ENCODE peak calls at places on chromosome 5, in nine cellular contexts. One of them, this sample, is unnamed.

GRCh38 chr5:134911285-134912215 is 6.6 kb downstream of the PCBD2 start:
- DNase-seq in neural progenitor cell: no peak
- DNase-seq in stimulated activated CD8-positive, alpha-beta memory T cell treated with anti-CD3 and anti-CD28 coated beads, Interleukin-4, amount 100 ng/mL, for 4 hours: no peak
- DNase-seq in activated CD4-positive, alpha-beta T cell treated with anti-CD3 and anti-CD28 coated beads, Interleukin-2, amount 50 U/mL, for 24 hours: no peak
- DNase-seq in NCI-H2081: no peak
- DNase-seq in GOT3: no peak
- DNase-seq in GM10248: no peak
- DNase-seq in anterior cingulate cortex: no peak
- DNase-seq in activated CD8-positive, alpha-beta T cell treated with anti-CD3 and anti-CD28 coated beads for 36 hours: no peak
- DNase-seq in this sample: no peak

GRCh38 chr5:82356808-82357671 is 78.9 kb upstream of the RPS23 start:
- DNase-seq in GM10248: peak; percentile 34
- DNase-seq in neural progenitor cell: no peak
- DNase-seq in stimulated activated CD8-positive, alpha-beta memory T cell treated with anti-CD3 and anti-CD28 coated beads, Interleukin-4, amount 100 ng/mL, for 4 hours: peak; percentile 29
- DNase-seq in anterior cingulate cortex: no peak
- DNase-seq in activated CD8-positive, alpha-beta T cell treated with anti-CD3 and anti-CD28 coated beads for 36 hours: peak; percentile 88
- DNase-seq in NCI-H2081: no peak
- DNase-seq in GOT3: no peak
- DNase-seq in activated CD4-positive, alpha-beta T cell treated with anti-CD3 and anti-CD28 coated beads, Interleukin-2, amount 50 U/mL, for 24 hours: peak; percentile 63
- DNase-seq in this sample: peak; percentile 89

GRCh38 chr5:69285448-69286116 is 47.0 kb downstream of the CCDC125 start:
- DNase-seq in activated CD8-positive, alpha-beta T cell treated with anti-CD3 and anti-CD28 coated beads for 36 hours: no peak
- DNase-seq in activated CD4-positive, alpha-beta T cell treated with anti-CD3 and anti-CD28 coated beads, Interleukin-2, amount 50 U/mL, for 24 hours: no peak
- DNase-seq in GM10248: no peak
- DNase-seq in NCI-H2081: no peak
- DNase-seq in GOT3: no peak
- DNase-seq in neural progenitor cell: peak; percentile 34
- DNase-seq in anterior cingulate cortex: no peak
- DNase-seq in stimulated activated CD8-positive, alpha-beta memory T cell treated with anti-CD3 and anti-CD28 coated beads, Interleukin-4, amount 100 ng/mL, for 4 hours: no peak
- DNase-seq in this sample: no peak

GRCh38 chr5:12017037-12017436 is 112.8 kb upstream of the CTNND2 start:
- DNase-seq in GOT3: no peak
- DNase-seq in stimulated activated CD8-positive, alpha-beta memory T cell treated with anti-CD3 and anti-CD28 coated beads, Interleukin-4, amount 100 ng/mL, for 4 hours: no peak
- DNase-seq in anterior cingulate cortex: no peak
- DNase-seq in NCI-H2081: no peak
- DNase-seq in activated CD4-positive, alpha-beta T cell treated with anti-CD3 and anti-CD28 coated beads, Interleukin-2, amount 50 U/mL, for 24 hours: no peak
- DNase-seq in GM10248: no peak
- DNase-seq in neural progenitor cell: peak; percentile 2
- DNase-seq in activated CD8-positive, alpha-beta T cell treated with anti-CD3 and anti-CD28 coated beads for 36 hours: no peak
- DNase-seq in this sample: no peak

GRCh38 chr5:38060354-38060753 is 198.0 kb upstream of the EGFLAM start:
- DNase-seq in activated CD4-positive, alpha-beta T cell treated with anti-CD3 and anti-CD28 coated beads, Interleukin-2, amount 50 U/mL, for 24 hours: no peak
- DNase-seq in GOT3: no peak
- DNase-seq in anterior cingulate cortex: no peak
- DNase-seq in NCI-H2081: no peak
- DNase-seq in neural progenitor cell: no peak
- DNase-seq in activated CD8-positive, alpha-beta T cell treated with anti-CD3 and anti-CD28 coated beads for 36 hours: no peak
- DNase-seq in GM10248: no peak
- DNase-seq in stimulated activated CD8-positive, alpha-beta memory T cell treated with anti-CD3 and anti-CD28 coated beads, Interleukin-4, amount 100 ng/mL, for 4 hours: no peak
- DNase-seq in this sample: no peak

GRCh38 chr5:53032188-53032587 is 43.0 kb downstream of the ITGA2 start:
- DNase-seq in activated CD4-positive, alpha-beta T cell treated with anti-CD3 and anti-CD28 coated beads, Interleukin-2, amount 50 U/mL, for 24 hours: no peak
- DNase-seq in GM10248: no peak
- DNase-seq in neural progenitor cell: no peak
- DNase-seq in NCI-H2081: no peak
- DNase-seq in GOT3: no peak
- DNase-seq in stimulated activated CD8-positive, alpha-beta memory T cell treated with anti-CD3 and anti-CD28 coated beads, Interleukin-4, amount 100 ng/mL, for 4 hours: no peak
- DNase-seq in anterior cingulate cortex: no peak
- DNase-seq in activated CD8-positive, alpha-beta T cell treated with anti-CD3 and anti-CD28 coated beads for 36 hours: no peak
- DNase-seq in this sample: no peak

GRCh38 chr5:138649775-138650174 is 74.6 kb upstream of the HSPA9 start:
- DNase-seq in stimulated activated CD8-positive, alpha-beta memory T cell treated with anti-CD3 and anti-CD28 coated beads, Interleukin-4, amount 100 ng/mL, for 4 hours: no peak
- DNase-seq in NCI-H2081: no peak
- DNase-seq in GOT3: no peak
- DNase-seq in activated CD4-positive, alpha-beta T cell treated with anti-CD3 and anti-CD28 coated beads, Interleukin-2, amount 50 U/mL, for 24 hours: no peak
- DNase-seq in anterior cingulate cortex: no peak
- DNase-seq in neural progenitor cell: no peak
- DNase-seq in activated CD8-positive, alpha-beta T cell treated with anti-CD3 and anti-CD28 coated beads for 36 hours: no peak
- DNase-seq in GM10248: no peak
- DNase-seq in this sample: no peak

GRCh38 chr5:31987985-31988710 is 186.0 kb downstream of the GOLPH3 start:
- DNase-seq in stimulated activated CD8-positive, alpha-beta memory T cell treated with anti-CD3 and anti-CD28 coated beads, Interleukin-4, amount 100 ng/mL, for 4 hours: no peak
- DNase-seq in GM10248: no peak
- DNase-seq in activated CD4-positive, alpha-beta T cell treated with anti-CD3 and anti-CD28 coated beads, Interleukin-2, amount 50 U/mL, for 24 hours: no peak
- DNase-seq in GOT3: no peak
- DNase-seq in activated CD8-positive, alpha-beta T cell treated with anti-CD3 and anti-CD28 coated beads for 36 hours: no peak
- DNase-seq in anterior cingulate cortex: no peak
- DNase-seq in NCI-H2081: no peak
- DNase-seq in neural progenitor cell: no peak
- DNase-seq in this sample: peak; percentile 15

GRCh38 chr5:133251296-133252132 is 199.7 kb downstream of the HSPA4 start:
- DNase-seq in activated CD4-positive, alpha-beta T cell treated with anti-CD3 and anti-CD28 coated beads, Interleukin-2, amount 50 U/mL, for 24 hours: no peak
- DNase-seq in activated CD8-positive, alpha-beta T cell treated with anti-CD3 and anti-CD28 coated beads for 36 hours: no peak
- DNase-seq in stimulated activated CD8-positive, alpha-beta memory T cell treated with anti-CD3 and anti-CD28 coated beads, Interleukin-4, amount 100 ng/mL, for 4 hours: no peak
- DNase-seq in NCI-H2081: peak; percentile 39
- DNase-seq in neural progenitor cell: no peak
- DNase-seq in GM10248: no peak
- DNase-seq in GOT3: no peak
- DNase-seq in anterior cingulate cortex: no peak
- DNase-seq in this sample: no peak

GRCh38 chr5:150636391-150637244 is 3.8 kb upstream of the SYNPO start:
- DNase-seq in anterior cingulate cortex: no peak
- DNase-seq in activated CD8-positive, alpha-beta T cell treated with anti-CD3 and anti-CD28 coated beads for 36 hours: no peak
- DNase-seq in GM10248: no peak
- DNase-seq in GOT3: no peak
- DNase-seq in stimulated activated CD8-positive, alpha-beta memory T cell treated with anti-CD3 and anti-CD28 coated beads, Interleukin-4, amount 100 ng/mL, for 4 hours: no peak
- DNase-seq in neural progenitor cell: no peak
- DNase-seq in NCI-H2081: no peak
- DNase-seq in activated CD4-positive, alpha-beta T cell treated with anti-CD3 and anti-CD28 coated beads, Interleukin-2, amount 50 U/mL, for 24 hours: no peak
- DNase-seq in this sample: peak; percentile 82

GRCh38 chr5:127004721-127005120 is 25.6 kb downstream of the MARCHF3 start:
- DNase-seq in neural progenitor cell: no peak
- DNase-seq in GOT3: no peak
- DNase-seq in GM10248: no peak
- DNase-seq in activated CD4-positive, alpha-beta T cell treated with anti-CD3 and anti-CD28 coated beads, Interleukin-2, amount 50 U/mL, for 24 hours: no peak
- DNase-seq in activated CD8-positive, alpha-beta T cell treated with anti-CD3 and anti-CD28 coated beads for 36 hours: no peak
- DNase-seq in stimulated activated CD8-positive, alpha-beta memory T cell treated with anti-CD3 and anti-CD28 coated beads, Interleukin-4, amount 100 ng/mL, for 4 hours: no peak
- DNase-seq in NCI-H2081: no peak
- DNase-seq in anterior cingulate cortex: no peak
- DNase-seq in this sample: no peak

GRCh38 chr5:112492291-112492690 is 73.2 kb upstream of the EPB41L4A start:
- DNase-seq in GM10248: peak; percentile 55
- DNase-seq in NCI-H2081: no peak
- DNase-seq in activated CD4-positive, alpha-beta T cell treated with anti-CD3 and anti-CD28 coated beads, Interleukin-2, amount 50 U/mL, for 24 hours: peak; percentile 11
- DNase-seq in neural progenitor cell: peak; percentile 74
- DNase-seq in activated CD8-positive, alpha-beta T cell treated with anti-CD3 and anti-CD28 coated beads for 36 hours: peak; percentile 62
- DNase-seq in GOT3: peak; percentile 39
- DNase-seq in stimulated activated CD8-positive, alpha-beta memory T cell treated with anti-CD3 and anti-CD28 coated beads, Interleukin-4, amount 100 ng/mL, for 4 hours: no peak
- DNase-seq in anterior cingulate cortex: peak; percentile 16
- DNase-seq in this sample: peak; percentile 79

GRCh38 chr5:142445266-142445665 is 120.4 kb upstream of the SPRY4 start:
- DNase-seq in activated CD8-positive, alpha-beta T cell treated with anti-CD3 and anti-CD28 coated beads for 36 hours: no peak
- DNase-seq in neural progenitor cell: no peak
- DNase-seq in activated CD4-positive, alpha-beta T cell treated with anti-CD3 and anti-CD28 coated beads, Interleukin-2, amount 50 U/mL, for 24 hours: no peak
- DNase-seq in GOT3: no peak
- DNase-seq in anterior cingulate cortex: no peak
- DNase-seq in NCI-H2081: no peak
- DNase-seq in stimulated activated CD8-positive, alpha-beta memory T cell treated with anti-CD3 and anti-CD28 coated beads, Interleukin-4, amount 100 ng/mL, for 4 hours: no peak
- DNase-seq in GM10248: no peak
- DNase-seq in this sample: no peak